ENCODE peak calls at places on chromosomes 4 and X, in five cellular contexts. V is A549, J is T-helper 2 cell, G is GM12865, X is T-helper 9 cell. L is an unnamed sample.

GRCh38 chr4:118727360-118727759 is 42.2 kb downstream of the METTL14 start:
- DNase-seq in G (no peak), X (no peak), V (no peak), J (no peak), L (no peak)

GRCh38 chrX:40083120-40083978 is 14.4 kb downstream of the BCOR start:
- DNase-seq in X (no peak), V (no peak), J (no peak), G (no peak), L (no peak)

GRCh38 chr4:54233697-54234496 is 4.8 kb downstream of the PDGFRA start:
- DNase-seq in G (peak), V (peak), X (peak), J (peak), L (peak)

GRCh38 chr4:99815597-99816011 is 1.0 kb upstream of the DAPP1 start:
- DNase-seq in V (no peak), J (no peak), X (no peak), G (no peak), L (no peak)

GRCh38 chr4:2768921-2769336 is 12.8 kb upstream of the TNIP2 start:
- DNase-seq in G (no peak), J (no peak), X (no peak), V (no peak), L (no peak)

GRCh38 chr4:1608821-1609500 is 75.2 kb downstream of the FAM53A start:
- DNase-seq in X (no peak), V (no peak), G (no peak), J (peak), L (no peak)

GRCh38 chrX:120361906-120362305 is at the start of gene ATP1B4:
- DNase-seq in J (no peak), G (no peak), X (no peak), V (no peak), L (no peak)

GRCh38 chrX:109472939-109473713 is 8.8 kb downstream of the GUCY2F start:
- DNase-seq in G (peak), V (peak), X (no peak), J (no peak), L (no peak)